ENCODE peak calls at places on chromosomes 3 and 15, in four cellular contexts. K is A549, Z is tibial nerve, U is lower lobe of right lung. F is an unnamed sample. For H3K4me1, the result is how much of the 10 kb centered on the place peaks cover.

GRCh38 chr3:28067014-28067413 is 174.4 kb upstream of the CMC1 start:
- DNase-seq in K (no peak), Z (no peak), U (no peak), F (no peak)

GRCh38 chr3:189202583-189202982 is 30.8 kb downstream of the TPRG1 start:
- DNase-seq in K (no peak), Z (no peak), U (no peak), F (no peak)

GRCh38 chr15:63385911-63386531 is 4.4 kb upstream of the CA12 start:
- DNase-seq in K (no peak), Z (no peak), U (no peak), F (no peak)

GRCh38 chr3:50127251-50127671 is 27.9 kb upstream of the SEMA3F start:
- DNase-seq in K (no peak), Z (no peak), U (no peak), F (no peak)

GRCh38 chr3:23129817-23130216 is 73.3 kb upstream of the UBE2E2 start:
- DNase-seq in K (no peak), Z (no peak), U (no peak), F (no peak)

GRCh38 chr15:69224383-69224782 is 63.9 kb downstream of the GLCE start:
- DNase-seq in K (no peak), Z (no peak), U (no peak), F (no peak)

GRCh38 chr15:90287096-90287495 is 21.6 kb downstream of the NGRN start:
- DNase-seq in K (no peak), Z (no peak), U (no peak), F (no peak)

GRCh38 chr15:78327442-78327841 is 12.7 kb upstream of the CRABP1 start:
- DNase-seq in K (no peak), Z (no peak), U (no peak), F (no peak)

GRCh38 chr3:11238057-11238456 is 34.1 kb upstream of the ATG7 start:
- DNase-seq in K (no peak), Z (no peak), U (no peak), F (no peak)

GRCh38 chr3:105829229-105829628 is 39.6 kb downstream of the CBLB start:
- DNase-seq in K (no peak), Z (no peak), U (no peak), F (no peak)

GRCh38 chr15:85563328-85563727 is 182.9 kb downstream of the AKAP13 start:
- DNase-seq in K (peak), Z (no peak), U (no peak), F (no peak)

GRCh38 chr3:13879946-13880810 is at the start of gene WNT7A:
- DNase-seq in K (peak), Z (no peak), U (no peak), F (no peak)
- H3K4me1 ChIP-seq in K (under half), Z (under half), U (under half), F (under half)

GRCh38 chr15:58438956-58439355 is 7.2 kb downstream of the LIPC start:
- DNase-seq in K (peak), Z (no peak), U (no peak), F (no peak)
- H3K4me1 ChIP-seq in K (half or more), Z (under half), U (under half), F (under half)

GRCh38 chr3:45955706-45956105 is 12.4 kb downstream of the CXCR6 start:
- DNase-seq in K (no peak), Z (no peak), U (no peak), F (no peak)

GRCh38 chr3:45955017-45955647 is 11.9 kb downstream of the CXCR6 start:
- DNase-seq in K (no peak), Z (no peak), U (no peak), F (no peak)

GRCh38 chr3:45953536-45953935 is 10.3 kb downstream of the CXCR6 start:
- DNase-seq in K (no peak), Z (no peak), U (no peak), F (no peak)

GRCh38 chr3:45952456-45952855 is 9.2 kb downstream of the CXCR6 start:
- DNase-seq in K (no peak), Z (no peak), U (no peak), F (no peak)

GRCh38 chr3:45954306-45954705 is 11.0 kb downstream of the CXCR6 start:
- DNase-seq in K (no peak), Z (no peak), U (no peak), F (no peak)
- H3K4me1 ChIP-seq in K (under half), Z (under half), U (under half), F (under half)

DNA sequence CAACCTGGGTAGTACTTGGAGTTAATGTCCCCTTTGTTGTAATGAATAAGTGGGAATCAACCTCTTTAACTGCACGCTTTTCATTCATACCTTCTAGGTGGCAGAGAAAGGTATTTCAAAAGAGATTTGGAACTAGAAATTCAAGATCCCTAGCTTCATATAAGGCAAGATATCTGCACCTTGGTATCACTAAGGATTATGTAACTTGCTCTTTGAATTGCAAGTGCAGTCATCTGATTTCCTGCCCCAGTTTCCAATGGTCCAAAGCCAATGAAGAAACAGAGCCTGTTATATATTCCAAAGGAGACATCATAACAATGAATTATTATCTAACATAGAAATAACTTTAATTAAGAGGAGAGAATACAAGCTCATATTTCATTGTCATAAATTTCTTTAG is 54.8 kb upstream of the CMSS1 start:
- DNase-seq in K (no peak), Z (no peak), U (no peak), F (no peak)
- H3K4me1 ChIP-seq in K (under half), Z (under half), U (under half), F (under half)

GRCh38 chr3:71245971-71246860 is 337.3 kb downstream of the FOXP1 start:
- DNase-seq in K (no peak), Z (no peak), U (no peak), F (no peak)
- H3K4me1 ChIP-seq in K (half or more), Z (under half), U (under half), F (under half)

DNA sequence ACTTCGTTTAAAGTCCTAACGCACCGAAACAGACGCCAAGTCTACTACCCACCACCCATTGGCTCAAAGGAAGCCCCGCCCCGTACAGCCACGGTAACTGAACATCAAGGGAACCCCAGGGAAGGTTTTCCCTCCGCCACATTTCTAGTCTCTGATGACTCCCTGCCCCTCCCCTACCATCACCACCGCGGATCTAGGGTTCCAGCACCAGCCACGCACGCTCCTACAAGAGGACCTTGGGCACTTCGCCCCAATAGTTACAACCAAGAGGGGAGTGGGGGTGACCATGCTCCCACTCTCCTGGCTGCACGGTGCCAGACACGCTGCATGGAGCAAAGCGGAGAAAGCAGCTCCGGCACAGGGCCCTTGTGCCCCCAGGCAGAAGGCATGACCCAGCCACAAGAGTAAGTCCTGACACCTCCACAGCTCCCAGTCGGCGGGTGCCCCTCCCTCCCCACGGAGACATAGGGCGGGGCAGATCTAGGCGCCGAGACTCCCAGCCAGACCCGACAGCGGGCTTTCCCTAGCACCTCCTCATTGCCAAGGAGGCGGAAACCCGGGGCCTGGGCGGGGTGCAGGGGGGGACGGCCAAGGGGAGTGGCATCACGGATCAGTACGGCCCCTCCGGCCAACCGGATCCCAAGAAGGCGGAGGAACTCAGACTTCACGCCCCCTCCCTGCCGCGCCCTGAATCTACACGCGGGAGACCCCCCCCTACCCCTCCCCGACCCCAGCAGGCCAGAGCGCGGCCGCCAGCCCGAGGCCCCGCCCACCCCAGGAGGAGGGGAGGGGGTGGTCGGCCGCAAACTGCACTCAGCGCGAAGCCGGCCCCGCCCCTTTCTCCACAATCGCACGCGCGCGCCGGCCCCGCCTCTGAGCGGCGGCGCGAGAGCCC is 936 bp downstream of the SIN3A start:
- DNase-seq in K (peak), Z (peak), U (peak), F (peak)
- H3K4me1 ChIP-seq in K (under half), Z (under half), U (under half), F (under half)

DNA sequence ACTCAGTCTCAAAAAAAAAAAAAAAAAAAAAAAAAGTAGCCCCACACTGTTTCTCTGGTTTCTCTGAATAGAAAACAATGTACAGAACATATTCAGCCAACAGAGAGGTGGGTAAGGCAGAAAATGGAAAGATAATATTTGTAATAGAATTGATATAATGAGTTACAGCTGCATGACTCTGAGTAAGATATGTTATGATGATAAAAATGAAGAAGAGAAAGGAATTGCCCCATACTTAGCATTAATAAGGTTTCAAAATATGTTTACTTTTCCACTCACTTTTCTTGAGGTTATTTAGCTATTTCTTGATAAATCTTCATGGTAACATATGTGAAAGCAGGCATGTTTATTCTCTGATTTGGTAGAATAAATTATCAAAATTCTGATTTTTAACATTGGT is 100.9 kb upstream of the ROBO2 start:
- DNase-seq in K (no peak), Z (no peak), U (no peak), F (no peak)
- H3K4me1 ChIP-seq in K (under half), Z (under half), U (under half), F (under half)

F was measured in uterus.